ENCODE peak calls at places on chromosomes 16 and 17, in seven cellular contexts. H is cardiac muscle cell, Z is right atrium auricular region, S is IMR-90, N is WERI-Rb-1, O is AG10803, G is AG04450. W is an unnamed sample.

GRCh38 chr16:85386467-85387170 is 226.5 kb upstream of the GSE1 start:
- DNase-seq in H (no peak), Z (no peak), S (no peak), N (peak; percentile 1), O (no peak), G (no peak), W (no peak)

GRCh38 chr17:16352303-16352837 is 899 bp downstream of the CENPV start:
- DNase-seq in H (peak; percentile 35), Z (no peak), S (peak; percentile 30), N (peak; percentile 86), O (peak; percentile 16), G (no peak), W (peak; percentile 76)

GRCh38 chr17:7838291-7839075 is 4.5 kb downstream of the KDM6B start:
- DNase-seq in H (peak; percentile 89), Z (no peak), S (peak; percentile 78), N (peak; percentile 74), O (peak; percentile 78), G (no peak), W (peak; percentile 78)

GRCh38 chr17:73030501-73030911 is 62.0 kb downstream of the SLC39A11 start:
- DNase-seq in H (peak; percentile 57), Z (no peak), S (peak; percentile 24), N (peak; percentile 71), O (peak; percentile 87), G (no peak), W (no peak)

GRCh38 chr17:66667491-66668030 is 167.4 kb upstream of the CACNG5 start:
- DNase-seq in H (no peak), Z (no peak), S (no peak), N (no peak), O (no peak), G (no peak), W (no peak)

GRCh38 chr16:17067882-17068281 is 402.9 kb downstream of the XYLT1 start:
- DNase-seq in H (no peak), Z (no peak), S (no peak), N (no peak), O (no peak), G (no peak), W (no peak)

GRCh38 chr17:2042355-2042929 is 620 bp downstream of the OVCA2 start:
- DNase-seq in H (peak; percentile 68), Z (no peak), S (no peak), N (peak; percentile 53), O (no peak), G (no peak), W (peak; percentile 62)

GRCh38 chr17:48483471-48484131 is 47.2 kb downstream of the HOXB1 start:
- DNase-seq in H (peak; percentile 94), Z (no peak), S (peak; percentile 100), N (no peak), O (peak; percentile 99), G (peak; percentile 97), W (no peak)

GRCh38 chr16:87384162-87384999 is 805 bp upstream of the FBXO31 start:
- DNase-seq in H (no peak), Z (no peak), S (no peak), N (no peak), O (no peak), G (no peak), W (peak; percentile 73)

GRCh38 chr17:63697341-63698286 is 2.3 kb downstream of the LIMD2 start:
- DNase-seq in H (peak; percentile 40), Z (no peak), S (no peak), N (peak; percentile 79), O (peak; percentile 28), G (no peak), W (peak; percentile 78)

GRCh38 chr17:81157848-81158687 is 7.2 kb upstream of the PVALEF start:
- DNase-seq in H (no peak), Z (no peak), S (no peak), N (no peak), O (no peak), G (no peak), W (no peak)

GRCh38 chr17:338442-339192 is 14.0 kb downstream of the RPH3AL start:
- DNase-seq in H (no peak), Z (no peak), S (no peak), N (peak; percentile 84), O (no peak), G (no peak), W (peak; percentile 29)

GRCh38 chr17:13222931-13223330 is 205.1 kb upstream of the ELAC2 start:
- DNase-seq in H (no peak), Z (no peak), S (no peak), N (peak; percentile 25), O (no peak), G (no peak), W (no peak)

GRCh38 chr17:36768355-36768754 is 167.0 kb downstream of the MRM1 start:
- DNase-seq in H (no peak), Z (no peak), S (no peak), N (peak; percentile 16), O (no peak), G (no peak), W (peak; percentile 66)

GRCh38 chr17:36890398-36891190 is 46.7 kb upstream of the LHX1 start:
- DNase-seq in H (no peak), Z (no peak), S (no peak), N (no peak), O (no peak), G (no peak), W (no peak)

GRCh38 chr16:27235938-27236245 is 32.6 kb downstream of the KDM8 start:
- DNase-seq in H (no peak), Z (no peak), S (no peak), N (no peak), O (no peak), G (no peak), W (no peak)

GRCh38 chr17:61214753-61215152 is 184.9 kb upstream of the TBX2 start:
- DNase-seq in H (no peak), Z (no peak), S (no peak), N (no peak), O (no peak), G (no peak), W (no peak)

GRCh38 chr17:73560661-73561060 is 83.6 kb downstream of the SDK2 start:
- DNase-seq in H (no peak), Z (no peak), S (no peak), N (peak; percentile 83), O (no peak), G (no peak), W (peak; percentile 86)

GRCh38 chr16:35152067-35152627 is 1692.7 kb downstream of the TP53TG3F start:
- DNase-seq in H (no peak), Z (no peak), S (no peak), N (no peak), O (no peak), G (no peak), W (no peak)

GRCh38 chr16:85645021-85645589 is 32.0 kb downstream of the GSE1 start:
- DNase-seq in H (no peak), Z (no peak), S (no peak), N (no peak), O (no peak), G (no peak), W (no peak)

GRCh38 chr16:58515871-58516767 is 802 bp downstream of the SETD6 start:
- DNase-seq in H (peak; percentile 6), Z (no peak), S (no peak), N (no peak), O (no peak), G (no peak), W (peak; percentile 74)

GRCh38 chr17:29663155-29663554 is 40.4 kb upstream of the CORO6 start:
- DNase-seq in H (peak; percentile 62), Z (no peak), S (peak; percentile 55), N (no peak), O (peak; percentile 65), G (no peak), W (peak; percentile 42)

GRCh38 chr17:57724038-57724728 is 20.9 kb downstream of the CCDC182 start:
- DNase-seq in H (no peak), Z (no peak), S (no peak), N (peak; percentile 73), O (no peak), G (no peak), W (no peak)

GRCh38 chr16:5056347-5056746 is 9.4 kb downstream of the C16orf89 start:
- DNase-seq in H (peak; percentile 42), Z (no peak), S (no peak), N (peak; percentile 62), O (no peak), G (no peak), W (peak; percentile 81)
- TF ChIP-seq CTCF in H (peak; percentile 63), Z (peak; percentile 25), S (peak; percentile 48), N (peak; percentile 83), O (peak; percentile 38), G (peak; percentile 52), W (peak; percentile 82)

GRCh38 chr16:50121721-50122445 is 31.2 kb upstream of the TENT4B start:
- DNase-seq in H (no peak), Z (no peak), S (no peak), N (no peak), O (no peak), G (no peak), W (no peak)

GRCh38 chr16:50123417-50123816 is 29.7 kb upstream of the TENT4B start:
- DNase-seq in H (no peak), Z (no peak), S (no peak), N (no peak), O (no peak), G (no peak), W (no peak)

GRCh38 chr16:50120732-50121131 is 32.4 kb upstream of the TENT4B start:
- DNase-seq in H (no peak), Z (no peak), S (no peak), N (no peak), O (no peak), G (no peak), W (no peak)

GRCh38 chr16:50121278-50121677 is 31.8 kb upstream of the TENT4B start:
- DNase-seq in H (no peak), Z (no peak), S (no peak), N (no peak), O (no peak), G (no peak), W (no peak)

DNA sequence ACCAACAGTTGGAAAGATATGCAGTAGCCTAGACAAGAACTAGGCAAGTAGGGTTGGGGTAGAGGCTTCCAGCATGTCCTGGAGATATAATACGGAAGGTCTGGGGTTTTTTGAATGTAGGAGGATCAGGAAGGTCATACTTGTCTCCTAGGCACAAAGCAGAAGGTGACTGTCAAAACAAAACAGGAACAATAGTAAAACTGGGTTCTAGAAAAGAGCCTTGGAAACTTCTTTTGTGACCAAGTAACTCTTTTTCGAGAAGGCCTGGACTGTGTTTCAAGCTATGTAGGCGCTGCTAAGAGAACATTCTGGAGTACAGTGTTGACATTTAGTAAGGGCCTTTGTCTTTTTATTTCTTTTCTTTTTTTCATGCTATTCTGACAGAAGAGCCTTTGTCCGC is 26.9 kb upstream of the TENT4B start:
- DNase-seq in H (no peak), Z (no peak), S (no peak), N (no peak), O (no peak), G (no peak), W (no peak)
- TF ChIP-seq CTCF in H (no peak), Z (no peak), S (no peak), N (no peak), O (no peak), G (no peak), W (no peak)

GRCh38 chr17:32222621-32223020 is 43.0 kb upstream of the RHBDL3 start:
- DNase-seq in H (no peak), Z (no peak), S (peak; percentile 15), N (no peak), O (no peak), G (no peak), W (no peak)
- TF ChIP-seq CTCF in H (no peak), Z (no peak), S (no peak), N (no peak), O (no peak), G (no peak), W (no peak)

DNA sequence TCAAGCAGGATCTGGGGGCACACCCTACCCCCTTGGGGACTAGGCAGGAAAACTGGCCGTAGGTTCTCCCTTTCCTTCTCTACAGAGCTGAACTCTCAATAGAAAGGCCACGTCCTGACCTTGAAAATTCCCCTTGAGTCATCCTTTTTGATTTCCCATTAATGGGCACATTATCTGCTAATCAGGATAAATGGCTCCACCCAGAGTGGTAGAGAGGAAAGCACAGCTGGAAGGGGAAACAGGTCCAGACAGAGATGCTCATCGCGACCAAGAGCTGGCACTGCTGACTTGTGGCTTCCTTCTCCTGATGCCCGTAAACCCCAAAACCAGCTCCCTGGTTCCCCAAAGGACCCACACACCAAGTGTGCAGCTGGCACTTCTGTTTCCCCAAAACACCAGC is 206.5 kb upstream of the CDH5 start:
- DNase-seq in H (no peak), Z (no peak), S (peak; percentile 30), N (no peak), O (peak; percentile 21), G (no peak), W (no peak)
- TF ChIP-seq CTCF in H (no peak), Z (no peak), S (peak; percentile 41), N (no peak), O (peak; percentile 37), G (peak; percentile 18), W (no peak)